ENCODE peak calls at places on chromosomes 3 and 15, in eight cellular contexts. G is type B pancreatic cell, P is NCI-H146, B is SHP77, S is GM12864, H is spleen, M is NCI-H2029, V is activated T-cell treated with anti-CD3 and anti-CD28 coated beads for 1 hour. E is an unnamed sample.

GRCh38 chr3:126349071-126349470 is 8.1 kb downstream of the KLF15 start:
- DNase-seq in G (no peak), P (no peak), B (no peak), S (no peak), H (peak), M (no peak), V (no peak), E (peak)

GRCh38 chr15:80601256-80601655 is 93.9 kb upstream of the ABHD17C start:
- DNase-seq in G (no peak), P (no peak), B (no peak), S (no peak), H (no peak), M (no peak), V (no peak), E (no peak)

GRCh38 chr3:125647318-125648014 is 52.2 kb upstream of the OSBPL11 start:
- DNase-seq in G (no peak), P (peak), B (no peak), S (no peak), H (no peak), M (peak), V (no peak), E (peak)

GRCh38 chr3:38458796-38459498 is 5.3 kb downstream of the ACVR2B start:
- DNase-seq in G (no peak), P (no peak), B (peak), S (no peak), H (no peak), M (peak), V (no peak), E (peak)

GRCh38 chr3:25420885-25421284 is 7.2 kb upstream of the RARB start:
- DNase-seq in G (no peak), P (no peak), B (no peak), S (no peak), H (no peak), M (no peak), V (no peak), E (no peak)

GRCh38 chr3:13571264-13571663 is 22.3 kb downstream of the FBLN2 start:
- DNase-seq in G (no peak), P (no peak), B (no peak), S (no peak), H (no peak), M (no peak), V (no peak), E (no peak)

GRCh38 chr3:42314411-42314810 is 48.4 kb upstream of the CCK start:
- DNase-seq in G (no peak), P (no peak), B (no peak), S (no peak), H (no peak), M (no peak), V (no peak), E (no peak)

GRCh38 chr3:17032407-17033034 is 147.8 kb downstream of the PLCL2 start:
- DNase-seq in G (no peak), P (peak), B (peak), S (no peak), H (no peak), M (peak), V (no peak), E (no peak)

GRCh38 chr3:196149375-196149774 is 61.8 kb downstream of the ZDHHC19 start:
- DNase-seq in G (no peak), P (no peak), B (no peak), S (no peak), H (no peak), M (no peak), V (no peak), E (no peak)

GRCh38 chr3:168511428-168512014 is 415.8 kb upstream of the GOLIM4 start:
- DNase-seq in G (no peak), P (peak), B (no peak), S (no peak), H (no peak), M (no peak), V (no peak), E (no peak)

GRCh38 chr15:62853114-62853832 is 189.3 kb upstream of the TPM1 start:
- DNase-seq in G (no peak), P (no peak), B (no peak), S (no peak), H (no peak), M (no peak), V (no peak), E (no peak)